ENCODE peak calls at places on chromosomes 3 and 15, in ten cellular contexts. O is stomach, J is fibroblast of pulmonary artery, Y is SK-N-SH, F is neural progenitor cell, I is PC-9, H is OCI-LY7, S is tibial artery, R is cardiac muscle cell, D is NB4. G is an unnamed sample.

GRCh38 chr3:29240248-29240647 is 40.6 kb upstream of the RBMS3 start:
- DNase-seq in H (no peak), Y (no peak), F (no peak), J (peak; percentile 87), O (no peak), S (no peak), R (peak; percentile 74), D (peak; percentile 3), I (no peak), G (no peak)

GRCh38 chr3:164194842-164195241 is 883.5 kb downstream of the SI start:
- DNase-seq in Y (no peak), S (no peak), O (no peak), R (no peak), I (no peak), H (no peak), F (peak; percentile 26), J (no peak), D (peak; percentile 8), G (peak; percentile 5)

GRCh38 chr3:13544293-13544831 is 4.6 kb upstream of the FBLN2 start:
- DNase-seq in S (no peak), R (peak; percentile 83), Y (no peak), J (peak; percentile 78), O (no peak), D (no peak), I (no peak), H (no peak), F (no peak), G (peak; percentile 98)

GRCh38 chr3:40504636-40505430 is 1.0 kb upstream of the ZNF620 start:
- DNase-seq in R (peak; percentile 96), J (peak; percentile 98), I (peak; percentile 19), Y (no peak), F (no peak), H (no peak), S (peak; percentile 67), O (no peak), D (no peak), G (no peak)

GRCh38 chr3:29255854-29256696 is 24.8 kb upstream of the RBMS3 start:
- DNase-seq in F (no peak), S (no peak), J (peak; percentile 20), O (no peak), H (no peak), R (peak; percentile 16), I (peak; percentile 4), D (no peak), Y (no peak), G (no peak)

GRCh38 chr3:52719618-52720017 is 13.7 kb downstream of the SPCS1 start:
- DNase-seq in O (no peak), Y (no peak), H (no peak), F (no peak), I (no peak), R (no peak), D (no peak), J (no peak), S (no peak), G (no peak)

GRCh38 chr3:147410126-147410517 is 957 bp downstream of the ZIC1 start:
- DNase-seq in S (no peak), J (no peak), I (no peak), O (no peak), D (no peak), Y (no peak), H (no peak), R (no peak), F (peak; percentile 47), G (no peak)

GRCh38 chr3:3110299-3110630 is at the start of gene IL5RA:
- DNase-seq in Y (peak; percentile 22), J (peak; percentile 48), F (peak; percentile 18), R (peak; percentile 50), S (no peak), O (no peak), I (no peak), D (no peak), H (no peak), G (no peak)

GRCh38 chr3:55406666-55407425 is 80.3 kb downstream of the WNT5A start:
- DNase-seq in J (no peak), Y (no peak), O (no peak), H (no peak), R (no peak), S (no peak), D (no peak), F (no peak), I (no peak), G (no peak)

GRCh38 chr3:69353492-69353891 is 32.4 kb downstream of the FRMD4B start:
- DNase-seq in O (no peak), J (peak; percentile 59), I (no peak), F (no peak), S (peak; percentile 37), R (peak; percentile 46), H (no peak), Y (no peak), D (no peak), G (no peak)

GRCh38 chr15:60590935-60591490 is 112.1 kb upstream of the ICE2 start:
- DNase-seq in O (peak; percentile 55), S (peak; percentile 56), D (peak; percentile 13), H (no peak), F (peak; percentile 91), Y (peak; percentile 73), R (peak; percentile 43), I (peak; percentile 21), J (peak; percentile 36), G (no peak)

GRCh38 chr3:41701196-41701698 is 260.7 kb downstream of the ULK4 start:
- DNase-seq in S (no peak), O (no peak), H (no peak), R (no peak), D (no peak), Y (no peak), F (no peak), I (no peak), J (no peak), G (no peak)

GRCh38 chr3:41698931-41699330 is 263.0 kb downstream of the ULK4 start:
- DNase-seq in H (no peak), S (no peak), Y (no peak), J (no peak), F (no peak), I (no peak), R (no peak), O (no peak), D (no peak), G (no peak)

GRCh38 chr3:41705893-41706292 is 256.0 kb downstream of the ULK4 start:
- DNase-seq in J (no peak), O (no peak), F (no peak), I (no peak), Y (no peak), H (no peak), D (no peak), R (no peak), S (no peak), G (no peak)

GRCh38 chr3:41697702-41698101 is 264.2 kb downstream of the ULK4 start:
- DNase-seq in O (no peak), S (no peak), I (no peak), J (no peak), H (no peak), F (no peak), R (no peak), Y (no peak), D (no peak), G (no peak)

DNA sequence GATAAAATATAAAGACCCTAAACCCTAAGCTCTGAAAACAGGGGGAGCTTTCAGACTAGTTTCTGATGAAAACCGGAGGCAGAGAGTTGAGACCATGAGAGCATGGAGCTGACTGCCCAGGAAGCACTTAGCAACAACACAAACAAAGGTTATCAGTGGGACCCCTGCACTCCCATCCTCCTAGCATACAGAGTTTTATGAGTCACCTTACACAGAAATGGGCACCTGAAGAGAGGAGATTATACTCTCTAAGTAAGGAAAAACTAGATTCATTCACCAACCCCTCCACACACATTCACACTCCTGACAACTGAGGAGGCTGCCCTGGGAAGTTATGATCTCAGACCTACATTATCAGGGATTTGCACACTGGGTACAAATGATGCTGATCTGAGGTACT is 261.7 kb downstream of the ULK4 start:
- DNase-seq in R (no peak), F (no peak), S (no peak), Y (no peak), I (no peak), D (no peak), H (no peak), J (no peak), O (no peak), G (no peak)
- H3K4me3 ChIP-seq in R (no peak overlapping the region), F (no peak overlapping the region), S (no peak overlapping the region), Y (no peak overlapping the region), I (no peak overlapping the region), D (no peak overlapping the region), H (no peak overlapping the region), J (no peak overlapping the region), O (no peak overlapping the region), G (no peak overlapping the region)

GRCh38 chr15:101248274-101248673 is 3.6 kb downstream of the CHSY1 start:
- DNase-seq in H (no peak), Y (no peak), I (no peak), F (no peak), S (no peak), O (no peak), D (no peak), J (no peak), R (no peak), G (no peak)

GRCh38 chr15:101252836-101253235 is 988 bp upstream of the CHSY1 start:
- DNase-seq in H (no peak), I (no peak), J (no peak), D (no peak), R (no peak), F (no peak), Y (no peak), O (no peak), S (no peak), G (no peak)

GRCh38 chr15:101251830-101252820 is at the start of gene CHSY1:
- DNase-seq in F (peak; percentile 85), J (peak; percentile 96), D (peak; percentile 96), S (peak; percentile 92), Y (peak; percentile 94), R (peak; percentile 97), H (peak; percentile 68), O (peak; percentile 93), I (peak; percentile 83), G (peak; percentile 82)

GRCh38 chr15:101250931-101251829 is 668 bp downstream of the CHSY1 start:
- DNase-seq in D (no peak), O (peak; percentile 45), H (no peak), I (peak; percentile 41), Y (peak; percentile 68), S (no peak), R (peak; percentile 50), J (no peak), F (peak; percentile 73), G (no peak)

GRCh38 chr15:101250331-101250730 is 1.5 kb downstream of the CHSY1 start:
- DNase-seq in D (peak; percentile 51), S (no peak), I (no peak), J (peak; percentile 77), H (no peak), Y (no peak), F (peak; percentile 18), O (no peak), R (peak; percentile 81), G (no peak)
- H3K4me3 ChIP-seq in D (peak overlapping the region; percentile 70), S (peak overlapping the region; percentile 89), I (peak overlapping the region; percentile 87), J (peak overlapping the region; percentile 91), H (peak overlapping the region; percentile 71), Y (peak overlapping the region; percentile 89), F (peak overlapping the region; percentile 87), O (peak overlapping the region; percentile 78), R (peak overlapping the region; percentile 56), G (peak overlapping the region; percentile 68)

GRCh38 chr3:63980019-63980418 is 43.3 kb downstream of the PSMD6 start:
- DNase-seq in O (no peak), I (no peak), Y (no peak), J (no peak), R (no peak), S (no peak), H (no peak), D (no peak), F (no peak), G (no peak)
- H3K4me3 ChIP-seq in O (no peak overlapping the region), I (no peak overlapping the region), Y (no peak overlapping the region), J (no peak overlapping the region), R (no peak overlapping the region), S (no peak overlapping the region), H (no peak overlapping the region), D (no peak overlapping the region), F (no peak overlapping the region), G (no peak overlapping the region)

GRCh38 chr15:25065286-25065685 is 110.5 kb downstream of the SNRPN start:
- DNase-seq in J (no peak), H (no peak), S (no peak), D (no peak), O (no peak), R (no peak), Y (no peak), F (no peak), I (no peak), G (no peak)
- H3K4me3 ChIP-seq in J (no peak overlapping the region), H (no peak overlapping the region), S (no peak overlapping the region), D (no peak overlapping the region), O (no peak overlapping the region), R (no peak overlapping the region), Y (no peak overlapping the region), F (no peak overlapping the region), I (no peak overlapping the region), G (no peak overlapping the region)